ENCODE peak calls at places on chromosomes 13 and 19, in six cellular contexts. O, F, D, Z, S and I are unnamed samples.

GRCh38 chr13:40126301-40127085 is 471.0 kb downstream of the COG6 start:
- DNase-seq in D (no peak), S (peak), Z (no peak), F (no peak), O (no peak), I (no peak)

GRCh38 chr19:29805026-29805925 is 6.5 kb upstream of the CCNE1 start:
- DNase-seq in D (no peak), O (no peak), S (no peak), F (peak), Z (no peak), I (no peak)

GRCh38 chr19:6018786-6019185 is 40.8 kb upstream of the RANBP3 start:
- DNase-seq in Z (no peak), F (no peak), D (peak), S (no peak), O (peak), I (no peak)

GRCh38 chr19:2477732-2478191 is 1.8 kb downstream of the GADD45B start:
- DNase-seq in F (peak), O (no peak), S (no peak), D (peak), Z (no peak), I (no peak)

GRCh38 chr13:94188173-94188869 is 291.2 kb downstream of the DCT start:
- DNase-seq in O (peak), F (no peak), D (no peak), Z (no peak), S (no peak), I (no peak)

GRCh38 chr19:56301886-56302620 is 12.6 kb downstream of the ZSCAN5A start:
- DNase-seq in Z (no peak), O (no peak), D (no peak), S (no peak), F (no peak), I (no peak)

GRCh38 chr13:109668433-109669233 is 117.8 kb downstream of the IRS2 start:
- DNase-seq in O (no peak), D (no peak), F (no peak), S (no peak), Z (no peak), I (no peak)

GRCh38 chr13:31213681-31214289 is 14.0 kb downstream of the B3GLCT start:
- DNase-seq in D (no peak), O (no peak), F (no peak), S (no peak), Z (no peak), I (no peak)

GRCh38 chr13:49303533-49304252 is 56.0 kb downstream of the CDADC1 start:
- DNase-seq in S (no peak), F (no peak), O (no peak), Z (no peak), D (peak), I (no peak)

GRCh38 chr13:73082471-73082870 is 23.7 kb downstream of the KLF5 start:
- DNase-seq in O (no peak), S (peak), D (no peak), Z (no peak), F (no peak), I (no peak)

GRCh38 chr13:25738342-25738771 is 313.5 kb downstream of the SHISA2 start:
- DNase-seq in O (no peak), Z (no peak), S (peak), F (no peak), D (no peak), I (no peak)

GRCh38 chr13:23918208-23918607 is 20.9 kb upstream of the C1QTNF9B start:
- DNase-seq in Z (no peak), S (peak), F (no peak), O (no peak), D (no peak), I (no peak)

GRCh38 chr13:23919006-23919405 is 21.7 kb upstream of the C1QTNF9B start:
- DNase-seq in Z (no peak), F (no peak), D (no peak), O (no peak), S (no peak), I (no peak)

GRCh38 chr13:23909606-23910005 is 12.3 kb upstream of the C1QTNF9B start:
- DNase-seq in S (no peak), F (no peak), D (no peak), O (no peak), Z (no peak), I (no peak)

DNA sequence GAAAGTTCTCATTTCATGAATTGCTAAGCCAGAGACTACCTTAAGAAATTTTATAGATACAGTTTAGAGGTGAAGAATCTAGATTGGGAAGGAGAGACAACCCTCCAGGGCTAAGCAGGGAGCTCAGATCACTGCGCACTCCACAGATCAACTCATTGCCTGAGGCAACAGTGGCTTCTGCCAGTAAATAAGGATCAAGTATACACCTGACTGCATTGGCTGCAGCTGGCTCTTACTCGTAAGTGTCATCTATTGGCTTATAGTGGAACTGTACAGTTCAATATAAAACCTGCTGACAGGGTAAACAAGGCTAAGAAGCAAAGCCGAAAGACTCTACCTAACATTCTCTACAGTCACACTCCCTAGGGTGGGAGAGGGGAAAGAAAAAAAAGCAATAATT is 18.0 kb upstream of the C1QTNF9B start:
- DNase-seq in O (no peak), F (no peak), S (no peak), Z (no peak), D (no peak), I (no peak)
- TF ChIP-seq CTCF in O (no peak), F (no peak), S (no peak), Z (no peak), D (no peak), I (no peak)

GRCh38 chr13:21673592-21674270 is 2.9 kb downstream of the FGF9 start:
- DNase-seq in Z (no peak), F (peak), D (peak), S (no peak), O (peak), I (peak)
- TF ChIP-seq CTCF in Z (no peak), F (no peak), D (no peak), S (no peak), O (no peak), I (peak)

GRCh38 chr13:60519496-60519895 is 122.5 kb downstream of the TDRD3 start:
- DNase-seq in S (no peak), Z (no peak), F (no peak), D (no peak), O (no peak), I (no peak)
- TF ChIP-seq CTCF in S (no peak), Z (no peak), F (no peak), D (no peak), O (no peak), I (no peak)

GRCh38 chr19:47569331-47569730 is 3.6 kb downstream of the ZNF541 start:
- DNase-seq in Z (no peak), O (no peak), S (no peak), F (no peak), D (no peak), I (no peak)

GRCh38 chr19:47561440-47562045 is 11.4 kb downstream of the ZNF541 start:
- DNase-seq in S (no peak), D (no peak), Z (no peak), O (no peak), F (peak), I (no peak)

GRCh38 chr19:47560999-47561398 is 11.9 kb downstream of the ZNF541 start:
- DNase-seq in Z (no peak), D (no peak), F (no peak), S (no peak), O (no peak), I (no peak)

DNA sequence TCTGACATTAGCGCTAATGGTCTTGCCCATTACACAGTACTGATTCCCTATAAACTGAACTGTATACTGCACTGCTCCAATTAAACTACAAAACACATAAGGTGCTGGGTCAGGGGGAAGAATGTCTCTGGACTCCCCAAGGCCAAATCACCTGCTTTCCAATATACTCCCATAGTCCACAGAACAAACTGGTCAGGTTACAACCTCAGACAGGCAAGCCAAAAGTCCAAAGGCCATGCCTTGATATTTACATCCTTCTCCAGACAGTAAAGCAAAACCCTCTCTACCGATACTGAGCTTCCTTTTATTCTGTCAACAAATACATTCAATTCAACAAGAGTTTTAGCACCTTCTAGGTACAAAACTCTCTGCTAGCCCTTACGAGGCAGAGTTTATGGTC is 8.9 kb downstream of the ZNF541 start:
- DNase-seq in D (no peak), S (no peak), O (no peak), F (no peak), Z (no peak), I (no peak)
- TF ChIP-seq CTCF in D (no peak), S (no peak), O (no peak), F (no peak), Z (no peak), I (no peak)

GRCh38 chr19:39607561-39607960 is 5.2 kb downstream of the LGALS13 start:
- DNase-seq in O (no peak), S (no peak), D (no peak), Z (no peak), F (no peak), I (no peak)

GRCh38 chr19:39599116-39599515 is 3.2 kb upstream of the LGALS13 start:
- DNase-seq in F (peak), O (no peak), Z (no peak), S (peak), D (no peak), I (no peak)

GRCh38 chr19:39602224-39602623 is at the start of gene LGALS13:
- DNase-seq in O (no peak), F (no peak), Z (no peak), S (no peak), D (no peak), I (no peak)

GRCh38 chr19:39607021-39607420 is 4.7 kb downstream of the LGALS13 start:
- DNase-seq in D (no peak), O (no peak), Z (no peak), S (no peak), F (no peak), I (no peak)

DNA sequence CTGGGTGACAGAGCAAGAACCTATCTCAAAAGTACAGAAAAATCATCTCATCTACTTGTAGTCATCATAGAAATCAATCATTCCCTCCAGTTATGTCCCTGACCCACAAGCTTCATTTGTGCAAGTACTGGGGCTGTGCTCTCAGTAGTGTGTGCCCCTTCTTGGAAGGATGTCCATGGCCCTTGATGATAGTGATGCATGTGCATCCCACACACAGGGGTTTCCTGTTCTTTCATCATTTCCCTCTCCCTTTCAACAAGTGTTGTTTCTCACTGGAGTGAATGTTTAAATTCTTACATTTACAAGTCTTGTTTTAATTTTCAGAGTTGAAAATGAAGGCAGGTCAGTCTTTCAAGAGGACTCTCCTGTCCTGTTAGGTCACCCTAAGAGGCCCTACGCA is 1.5 kb downstream of the LGALS13 start:
- DNase-seq in Z (no peak), D (no peak), F (no peak), S (no peak), O (no peak), I (no peak)
- TF ChIP-seq CTCF in Z (no peak), D (no peak), F (no peak), S (no peak), O (no peak), I (no peak)

GRCh38 chr13:84571264-84571663 is 689.0 kb upstream of the SLITRK1 start:
- DNase-seq in F (no peak), O (no peak), D (no peak), Z (no peak), S (peak), I (no peak)
- TF ChIP-seq CTCF in F (no peak), O (peak), D (no peak), Z (no peak), S (no peak), I (no peak)

GRCh38 chr19:40249781-40250180 is 23.3 kb upstream of the CCNP start:
- DNase-seq in O (no peak), Z (no peak), F (no peak), D (peak), S (no peak), I (no peak)

GRCh38 chr19:40251244-40251643 is 24.8 kb upstream of the CCNP start:
- DNase-seq in O (no peak), D (no peak), F (no peak), S (no peak), Z (no peak), I (no peak)

GRCh38 chr19:40253611-40254092 is 27.2 kb upstream of the CCNP start:
- DNase-seq in F (no peak), O (no peak), D (no peak), Z (no peak), S (no peak), I (no peak)

GRCh38 chr19:40252395-40252794 is 25.9 kb upstream of the CCNP start:
- DNase-seq in F (no peak), Z (no peak), S (no peak), O (peak), D (peak), I (no peak)

GRCh38 chr19:40251991-40252390 is 25.5 kb upstream of the CCNP start:
- DNase-seq in S (no peak), F (no peak), D (peak), Z (no peak), O (no peak), I (no peak)
- TF ChIP-seq CTCF in S (no peak), F (no peak), D (no peak), Z (no peak), O (no peak), I (no peak)

GRCh38 chr19:3545669-3546034 is 6.7 kb downstream of the TEKTIP1 start:
- DNase-seq in Z (no peak), F (no peak), O (no peak), D (no peak), S (no peak), I (no peak)
- TF ChIP-seq CTCF in Z (no peak), F (no peak), O (no peak), D (no peak), S (no peak), I (no peak)

GRCh38 chr13:77478645-77478997 is 56.9 kb upstream of the SCEL start:
- DNase-seq in D (no peak), O (no peak), Z (no peak), F (no peak), S (no peak), I (no peak)
- TF ChIP-seq CTCF in D (no peak), O (no peak), Z (no peak), F (no peak), S (no peak), I (peak)